ENCODE peak calls at places on chromosomes 13 and 19, in four cellular contexts. W is lower leg skin, K is endothelial cell of umbilical vein, S is heart left ventricle. Y is an unnamed sample.

GRCh38 chr19:2840794-2841790 is at the start of gene ZNF555:
- DNase-seq in W (peak), K (peak), S (peak), Y (peak)

GRCh38 chr19:4064551-4065260 is 2.0 kb downstream of the ZBTB7A start:
- DNase-seq in W (peak), K (peak), S (peak), Y (no peak)

GRCh38 chr19:52941941-52942370 is 18.7 kb upstream of the ZNF888 start:
- DNase-seq in W (no peak), K (peak), S (peak), Y (peak)

GRCh38 chr19:39498262-39499081 is at the start of gene DLL3:
- DNase-seq in W (no peak), K (peak), S (no peak), Y (no peak)

GRCh38 chr13:36385471-36385870 is 39.3 kb upstream of the SPART start:
- DNase-seq in W (no peak), K (no peak), S (no peak), Y (no peak)

GRCh38 chr19:32771596-32771995 is 52.0 kb downstream of the TDRD12 start:
- DNase-seq in W (no peak), K (no peak), S (no peak), Y (no peak)

GRCh38 chr13:64934569-64935362 is 2295.4 kb downstream of the PCDH9 start:
- DNase-seq in W (no peak), K (no peak), S (no peak), Y (no peak)

GRCh38 chr19:54281008-54281728 is at the start of gene LILRB2:
- DNase-seq in W (no peak), K (no peak), S (no peak), Y (no peak)

GRCh38 chr19:40639638-40639982 is 38.4 kb downstream of the LTBP4 start:
- DNase-seq in W (no peak), K (no peak), S (no peak), Y (no peak)

GRCh38 chr19:55069137-55069858 is 6.3 kb upstream of the RDH13 start:
- DNase-seq in W (no peak), K (no peak), S (no peak), Y (no peak)

GRCh38 chr13:21546372-21546771 is 57.6 kb downstream of the MICU2 start:
- DNase-seq in W (no peak), K (no peak), S (no peak), Y (no peak)

GRCh38 chr19:871446-872265 is 12.2 kb downstream of the CFD start:
- DNase-seq in W (no peak), K (no peak), S (no peak), Y (no peak)

GRCh38 chr19:48321372-48321621 is 4.1 kb upstream of the EMP3 start:
- DNase-seq in W (peak), K (peak), S (peak), Y (peak)

GRCh38 chr19:9941646-9942045 is 5.3 kb upstream of the OLFM2 start:
- DNase-seq in W (no peak), K (no peak), S (no peak), Y (no peak)

GRCh38 chr13:39816936-39817335 is 161.5 kb downstream of the COG6 start:
- DNase-seq in W (no peak), K (no peak), S (no peak), Y (no peak)

GRCh38 chr13:30927595-30927994 is 4.9 kb upstream of the TEX26 start:
- DNase-seq in W (no peak), K (no peak), S (no peak), Y (no peak)

GRCh38 chr19:4776436-4777205 is 14.9 kb upstream of the FEM1A start:
- DNase-seq in W (no peak), K (no peak), S (no peak), Y (no peak)

GRCh38 chr13:90701264-90701663 is 646.2 kb upstream of the MIR17HG start:
- DNase-seq in W (no peak), K (no peak), S (no peak), Y (no peak)

GRCh38 chr13:114299604-114300305 is 14.5 kb upstream of the CHAMP1 start:
- DNase-seq in W (no peak), K (no peak), S (no peak), Y (no peak)

GRCh38 chr13:114298866-114299265 is 15.4 kb upstream of the CHAMP1 start:
- DNase-seq in W (no peak), K (no peak), S (no peak), Y (no peak)

GRCh38 chr13:114296902-114297301 is 15.5 kb downstream of the UPF3A start:
- DNase-seq in W (no peak), K (no peak), S (no peak), Y (no peak)

DNA sequence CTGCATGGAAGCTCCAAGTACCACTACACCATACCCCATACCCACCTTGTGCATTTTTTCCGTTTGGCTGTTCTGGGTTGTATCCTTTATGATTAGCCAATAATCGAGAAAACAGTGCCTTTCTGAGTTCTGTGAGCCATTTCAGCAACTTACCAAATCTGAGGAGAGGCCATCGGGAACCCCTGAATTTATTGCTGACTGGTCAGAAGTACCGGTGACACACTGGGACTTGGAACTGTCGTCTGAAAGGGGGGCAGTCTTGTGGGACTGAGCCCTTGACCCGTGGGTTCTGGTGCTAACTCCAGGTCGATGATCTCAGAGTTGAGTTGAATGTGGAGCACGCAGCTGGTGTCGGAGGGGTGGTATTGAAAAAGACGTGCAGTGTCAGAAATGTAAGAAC is 15.0 kb downstream of the UPF3A start:
- DNase-seq in W (no peak), K (no peak), S (no peak), Y (no peak)
- TF ChIP-seq POLR2A in W (no peak), K (no peak), S (no peak), Y (no peak)

DNA sequence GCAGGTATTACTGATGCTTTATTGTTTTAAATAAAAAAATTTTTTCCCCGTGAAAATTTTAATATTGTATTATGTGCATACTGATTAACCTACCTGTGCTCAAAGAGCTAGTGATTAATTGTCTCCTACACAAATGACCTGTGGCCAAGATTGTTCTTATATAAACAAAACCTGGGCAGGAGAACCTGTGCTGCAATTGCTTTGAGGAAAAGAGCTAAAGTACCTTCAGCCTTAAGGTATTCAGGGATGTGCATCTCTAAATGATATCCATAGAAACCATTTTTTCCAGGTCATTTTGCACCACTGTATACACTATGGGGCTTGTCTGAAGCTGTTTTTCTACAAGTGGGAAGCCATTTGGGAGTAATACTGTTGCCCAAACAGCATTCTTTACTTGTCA is 1.2 kb downstream of the FRY start:
- DNase-seq in W (no peak), K (peak), S (no peak), Y (no peak)
- TF ChIP-seq POLR2A in W (no peak), K (no peak), S (no peak), Y (no peak)

GRCh38 chr19:49911381-49912145 is 14.9 kb upstream of the IL4I1 start:
- DNase-seq in W (no peak), K (peak), S (no peak), Y (no peak)
- TF ChIP-seq POLR2A in W (no peak), K (no peak), S (no peak), Y (no peak)

GRCh38 chr19:49448432-49448786 is 3.2 kb downstream of the PIH1D1 start:
- DNase-seq in W (no peak), K (no peak), S (no peak), Y (no peak)

GRCh38 chr19:49450405-49450804 is 1.2 kb downstream of the PIH1D1 start:
- DNase-seq in W (no peak), K (no peak), S (no peak), Y (no peak)

GRCh38 chr19:49453013-49453756 is at the start of gene ALDH16A1:
- DNase-seq in W (peak), K (peak), S (peak), Y (peak)

GRCh38 chr19:49453757-49454248 is 778 bp downstream of the ALDH16A1 start:
- DNase-seq in W (no peak), K (no peak), S (no peak), Y (no peak)

DNA sequence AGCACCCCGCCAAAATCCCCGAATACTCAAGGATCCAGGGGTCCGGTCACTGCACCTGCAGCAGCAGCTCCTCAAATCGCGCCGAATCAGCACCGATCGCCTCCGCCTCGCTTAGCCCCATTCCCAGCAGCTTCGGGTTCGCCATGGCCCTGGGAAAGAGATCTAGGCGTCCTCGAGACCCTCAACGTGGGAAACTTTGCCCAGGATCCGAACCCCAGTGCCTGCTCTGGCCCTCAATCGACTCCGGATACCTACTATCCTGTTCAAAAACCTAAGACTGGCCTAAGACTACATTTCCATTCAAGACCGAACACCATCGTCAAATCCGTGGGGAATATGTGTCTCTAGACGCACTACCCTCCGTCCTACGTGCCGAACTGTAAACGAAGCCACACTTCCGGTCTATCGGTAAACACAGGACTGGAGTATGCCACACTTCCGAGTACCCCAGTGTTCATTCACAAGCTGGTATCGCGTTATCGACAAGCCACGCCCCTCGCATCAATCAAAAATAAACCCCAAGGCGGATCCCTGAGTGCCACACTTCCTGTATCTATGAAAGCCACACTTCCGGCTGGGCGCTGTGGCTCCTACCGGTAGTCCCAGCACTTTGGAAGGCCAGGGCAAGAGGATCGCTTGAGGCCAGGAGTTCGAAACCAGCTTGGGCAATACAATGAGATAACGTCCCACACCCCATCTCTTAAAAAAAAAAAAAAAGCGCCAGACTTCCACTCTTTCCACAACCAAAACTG is at the start of gene PIH1D1:
- DNase-seq in W (peak), K (peak), S (peak), Y (peak)
- TF ChIP-seq POLR2A in W (no peak), K (peak), S (peak), Y (no peak)

GRCh38 chr19:7507884-7508283 is 8.0 kb upstream of the ZNF358 start:
- DNase-seq in W (no peak), K (peak), S (no peak), Y (peak)
- TF ChIP-seq POLR2A in W (no peak), K (no peak), S (no peak), Y (no peak)

DNA sequence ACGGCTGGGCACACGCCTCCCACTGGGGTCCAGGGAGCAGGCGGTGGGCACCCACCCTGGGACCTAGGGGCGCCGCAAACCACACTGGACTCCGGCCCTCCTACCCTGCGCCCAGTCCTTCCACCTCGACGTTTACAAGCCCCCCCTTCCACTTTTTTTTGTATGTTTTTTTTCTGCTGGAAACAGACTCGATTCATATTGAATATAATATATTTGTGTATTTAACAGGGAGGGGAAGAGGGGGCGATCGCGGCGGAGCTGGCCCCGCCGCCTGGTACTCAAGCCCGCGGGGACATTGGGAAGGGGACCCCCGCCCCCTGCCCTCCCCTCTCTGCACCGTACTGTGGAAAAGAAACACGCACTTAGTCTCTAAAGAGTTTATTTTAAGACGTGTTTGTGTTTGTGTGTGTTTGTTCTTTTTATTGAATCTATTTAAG is 1.6 kb downstream of the JUNB start:
- DNase-seq in W (no peak), K (peak), S (no peak), Y (no peak)
- TF ChIP-seq POLR2A in W (no peak), K (no peak), S (no peak), Y (no peak)

GRCh38 chr19:13208964-13209796 is 59.0 kb downstream of the IER2 start:
- DNase-seq in W (no peak), K (no peak), S (peak), Y (no peak)
- TF ChIP-seq POLR2A in W (no peak), K (no peak), S (no peak), Y (no peak)